ENCODE peak calls at places on chromosome 7, in ten cellular contexts. One of them, this sample, is unnamed.

GRCh38 chr7:27303021-27303420 is 60.4 kb downstream of the EVX1 start:
- DNase-seq in endodermal cell: no peak
- DNase-seq in mucosa of gallbladder: no peak
- DNase-seq in adrenal gland: peak
- DNase-seq in GF-D8: no peak
- DNase-seq in GM06990: no peak
- DNase-seq in HCEC 1CT: no peak
- DNase-seq in fibroblast of lung: no peak
- DNase-seq in stimulated activated CD8-positive, alpha-beta memory T cell treated with anti-CD3 and anti-CD28 coated beads, Interleukin-4, amount 100 ng/mL, for 1 hour: no peak
- DNase-seq in NCI-H1105: peak
- DNase-seq in this sample: no peak

GRCh38 chr7:13901577-13901976 is 87.9 kb downstream of the ETV1 start:
- DNase-seq in endodermal cell: no peak
- DNase-seq in mucosa of gallbladder: no peak
- DNase-seq in adrenal gland: no peak
- DNase-seq in GF-D8: no peak
- DNase-seq in GM06990: no peak
- DNase-seq in HCEC 1CT: no peak
- DNase-seq in fibroblast of lung: no peak
- DNase-seq in stimulated activated CD8-positive, alpha-beta memory T cell treated with anti-CD3 and anti-CD28 coated beads, Interleukin-4, amount 100 ng/mL, for 1 hour: no peak
- DNase-seq in NCI-H1105: no peak
- DNase-seq in this sample: no peak

GRCh38 chr7:91240546-91240945 is 23.7 kb upstream of the FZD1 start:
- DNase-seq in endodermal cell: no peak
- DNase-seq in mucosa of gallbladder: peak
- DNase-seq in adrenal gland: no peak
- DNase-seq in GF-D8: peak
- DNase-seq in GM06990: no peak
- DNase-seq in HCEC 1CT: peak
- DNase-seq in fibroblast of lung: peak
- DNase-seq in stimulated activated CD8-positive, alpha-beta memory T cell treated with anti-CD3 and anti-CD28 coated beads, Interleukin-4, amount 100 ng/mL, for 1 hour: no peak
- DNase-seq in NCI-H1105: no peak
- DNase-seq in this sample: no peak

GRCh38 chr7:153193144-153193595 is 433.6 kb downstream of the ACTR3B start:
- DNase-seq in endodermal cell: peak
- DNase-seq in mucosa of gallbladder: no peak
- DNase-seq in adrenal gland: no peak
- DNase-seq in GF-D8: no peak
- DNase-seq in GM06990: peak
- DNase-seq in HCEC 1CT: no peak
- DNase-seq in fibroblast of lung: no peak
- DNase-seq in stimulated activated CD8-positive, alpha-beta memory T cell treated with anti-CD3 and anti-CD28 coated beads, Interleukin-4, amount 100 ng/mL, for 1 hour: no peak
- DNase-seq in NCI-H1105: peak
- DNase-seq in this sample: peak

GRCh38 chr7:28163955-28164354 is 16.6 kb downstream of the JAZF1 start:
- DNase-seq in endodermal cell: no peak
- DNase-seq in mucosa of gallbladder: no peak
- DNase-seq in adrenal gland: no peak
- DNase-seq in GF-D8: no peak
- DNase-seq in GM06990: no peak
- DNase-seq in HCEC 1CT: peak
- DNase-seq in fibroblast of lung: peak
- DNase-seq in stimulated activated CD8-positive, alpha-beta memory T cell treated with anti-CD3 and anti-CD28 coated beads, Interleukin-4, amount 100 ng/mL, for 1 hour: no peak
- DNase-seq in NCI-H1105: no peak
- DNase-seq in this sample: no peak

GRCh38 chr7:5693529-5693928 is 87.9 kb downstream of the RNF216 start:
- DNase-seq in endodermal cell: no peak
- DNase-seq in mucosa of gallbladder: no peak
- DNase-seq in adrenal gland: no peak
- DNase-seq in GF-D8: peak
- DNase-seq in GM06990: peak
- DNase-seq in HCEC 1CT: peak
- DNase-seq in fibroblast of lung: peak
- DNase-seq in stimulated activated CD8-positive, alpha-beta memory T cell treated with anti-CD3 and anti-CD28 coated beads, Interleukin-4, amount 100 ng/mL, for 1 hour: no peak
- DNase-seq in NCI-H1105: no peak
- DNase-seq in this sample: no peak

GRCh38 chr7:135156290-135156689 is 8.4 kb downstream of the TMEM140 start:
- DNase-seq in endodermal cell: no peak
- DNase-seq in mucosa of gallbladder: no peak
- DNase-seq in adrenal gland: no peak
- DNase-seq in GF-D8: no peak
- DNase-seq in GM06990: no peak
- DNase-seq in HCEC 1CT: no peak
- DNase-seq in fibroblast of lung: no peak
- DNase-seq in stimulated activated CD8-positive, alpha-beta memory T cell treated with anti-CD3 and anti-CD28 coated beads, Interleukin-4, amount 100 ng/mL, for 1 hour: no peak
- DNase-seq in NCI-H1105: no peak
- DNase-seq in this sample: no peak

GRCh38 chr7:83055197-83055596 is 107.5 kb downstream of the PCLO start:
- DNase-seq in endodermal cell: no peak
- DNase-seq in mucosa of gallbladder: no peak
- DNase-seq in adrenal gland: no peak
- DNase-seq in GF-D8: no peak
- DNase-seq in GM06990: no peak
- DNase-seq in HCEC 1CT: no peak
- DNase-seq in fibroblast of lung: no peak
- DNase-seq in stimulated activated CD8-positive, alpha-beta memory T cell treated with anti-CD3 and anti-CD28 coated beads, Interleukin-4, amount 100 ng/mL, for 1 hour: no peak
- DNase-seq in NCI-H1105: no peak
- DNase-seq in this sample: no peak

GRCh38 chr7:70684173-70684572 is 447.8 kb upstream of the GALNT17 start:
- DNase-seq in endodermal cell: no peak
- DNase-seq in mucosa of gallbladder: no peak
- DNase-seq in adrenal gland: no peak
- DNase-seq in GF-D8: no peak
- DNase-seq in GM06990: no peak
- DNase-seq in HCEC 1CT: no peak
- DNase-seq in fibroblast of lung: no peak
- DNase-seq in stimulated activated CD8-positive, alpha-beta memory T cell treated with anti-CD3 and anti-CD28 coated beads, Interleukin-4, amount 100 ng/mL, for 1 hour: no peak
- DNase-seq in NCI-H1105: no peak
- DNase-seq in this sample: no peak

GRCh38 chr7:79653136-79653631 is 199.7 kb upstream of the MAGI2 start:
- DNase-seq in endodermal cell: no peak
- DNase-seq in mucosa of gallbladder: no peak
- DNase-seq in adrenal gland: no peak
- DNase-seq in GF-D8: no peak
- DNase-seq in GM06990: no peak
- DNase-seq in HCEC 1CT: peak
- DNase-seq in fibroblast of lung: no peak
- DNase-seq in stimulated activated CD8-positive, alpha-beta memory T cell treated with anti-CD3 and anti-CD28 coated beads, Interleukin-4, amount 100 ng/mL, for 1 hour: no peak
- DNase-seq in NCI-H1105: no peak
- DNase-seq in this sample: no peak

GRCh38 chr7:99693427-99694200 is 13.8 kb upstream of the CYP3A5 start:
- DNase-seq in endodermal cell: peak
- DNase-seq in mucosa of gallbladder: peak
- DNase-seq in adrenal gland: no peak
- DNase-seq in GF-D8: no peak
- DNase-seq in GM06990: no peak
- DNase-seq in HCEC 1CT: no peak
- DNase-seq in fibroblast of lung: no peak
- DNase-seq in stimulated activated CD8-positive, alpha-beta memory T cell treated with anti-CD3 and anti-CD28 coated beads, Interleukin-4, amount 100 ng/mL, for 1 hour: no peak
- DNase-seq in NCI-H1105: peak
- DNase-seq in this sample: no peak

GRCh38 chr7:348962-349755 is 59.2 kb downstream of the FOXL3 start:
- DNase-seq in endodermal cell: no peak
- DNase-seq in mucosa of gallbladder: no peak
- DNase-seq in adrenal gland: no peak
- DNase-seq in GF-D8: no peak
- DNase-seq in GM06990: no peak
- DNase-seq in HCEC 1CT: no peak
- DNase-seq in fibroblast of lung: no peak
- DNase-seq in stimulated activated CD8-positive, alpha-beta memory T cell treated with anti-CD3 and anti-CD28 coated beads, Interleukin-4, amount 100 ng/mL, for 1 hour: no peak
- DNase-seq in NCI-H1105: no peak
- DNase-seq in this sample: no peak

GRCh38 chr7:132417037-132417906 is 159.0 kb downstream of the PLXNA4 start:
- DNase-seq in endodermal cell: no peak
- DNase-seq in mucosa of gallbladder: no peak
- DNase-seq in adrenal gland: no peak
- DNase-seq in GF-D8: no peak
- DNase-seq in GM06990: no peak
- DNase-seq in HCEC 1CT: no peak
- DNase-seq in fibroblast of lung: peak
- DNase-seq in stimulated activated CD8-positive, alpha-beta memory T cell treated with anti-CD3 and anti-CD28 coated beads, Interleukin-4, amount 100 ng/mL, for 1 hour: no peak
- DNase-seq in NCI-H1105: no peak
- DNase-seq in this sample: no peak

GRCh38 chr7:29987821-29988317 is 1.7 kb downstream of the SCRN1 start:
- DNase-seq in endodermal cell: peak
- DNase-seq in mucosa of gallbladder: no peak
- DNase-seq in adrenal gland: no peak
- DNase-seq in GF-D8: peak
- DNase-seq in GM06990: peak
- DNase-seq in HCEC 1CT: peak
- DNase-seq in fibroblast of lung: peak
- DNase-seq in stimulated activated CD8-positive, alpha-beta memory T cell treated with anti-CD3 and anti-CD28 coated beads, Interleukin-4, amount 100 ng/mL, for 1 hour: no peak
- DNase-seq in NCI-H1105: no peak
- DNase-seq in this sample: peak

GRCh38 chr7:33130184-33130583 is 820 bp downstream of the BBS9 start:
- DNase-seq in endodermal cell: no peak
- DNase-seq in mucosa of gallbladder: no peak
- DNase-seq in adrenal gland: no peak
- DNase-seq in GF-D8: no peak
- DNase-seq in GM06990: no peak
- DNase-seq in HCEC 1CT: peak
- DNase-seq in fibroblast of lung: no peak
- DNase-seq in stimulated activated CD8-positive, alpha-beta memory T cell treated with anti-CD3 and anti-CD28 coated beads, Interleukin-4, amount 100 ng/mL, for 1 hour: no peak
- DNase-seq in NCI-H1105: no peak
- DNase-seq in this sample: no peak

GRCh38 chr7:101239191-101239950 is 1.8 kb upstream of the CLDN15 start:
- DNase-seq in endodermal cell: no peak
- DNase-seq in mucosa of gallbladder: no peak
- DNase-seq in adrenal gland: peak
- DNase-seq in GF-D8: no peak
- DNase-seq in GM06990: no peak
- DNase-seq in HCEC 1CT: no peak
- DNase-seq in fibroblast of lung: no peak
- DNase-seq in stimulated activated CD8-positive, alpha-beta memory T cell treated with anti-CD3 and anti-CD28 coated beads, Interleukin-4, amount 100 ng/mL, for 1 hour: no peak
- DNase-seq in NCI-H1105: no peak
- DNase-seq in this sample: no peak

GRCh38 chr7:158109364-158110033 is 478.1 kb downstream of the PTPRN2 start:
- DNase-seq in endodermal cell: peak
- DNase-seq in mucosa of gallbladder: no peak
- DNase-seq in adrenal gland: no peak
- DNase-seq in GF-D8: no peak
- DNase-seq in GM06990: no peak
- DNase-seq in HCEC 1CT: no peak
- DNase-seq in fibroblast of lung: no peak
- DNase-seq in stimulated activated CD8-positive, alpha-beta memory T cell treated with anti-CD3 and anti-CD28 coated beads, Interleukin-4, amount 100 ng/mL, for 1 hour: no peak
- DNase-seq in NCI-H1105: no peak
- DNase-seq in this sample: peak

GRCh38 chr7:46633816-46634215 is 712.7 kb upstream of the IGFBP3 start:
- DNase-seq in endodermal cell: no peak
- DNase-seq in mucosa of gallbladder: no peak
- DNase-seq in adrenal gland: no peak
- DNase-seq in GF-D8: no peak
- DNase-seq in GM06990: no peak
- DNase-seq in HCEC 1CT: no peak
- DNase-seq in fibroblast of lung: peak
- DNase-seq in stimulated activated CD8-positive, alpha-beta memory T cell treated with anti-CD3 and anti-CD28 coated beads, Interleukin-4, amount 100 ng/mL, for 1 hour: no peak
- DNase-seq in NCI-H1105: no peak
- DNase-seq in this sample: no peak

GRCh38 chr7:134750083-134751062 is 29.1 kb upstream of the CALD1 start:
- DNase-seq in endodermal cell: peak
- DNase-seq in mucosa of gallbladder: peak
- DNase-seq in adrenal gland: peak
- DNase-seq in GF-D8: no peak
- DNase-seq in GM06990: no peak
- DNase-seq in HCEC 1CT: peak
- DNase-seq in fibroblast of lung: peak
- DNase-seq in stimulated activated CD8-positive, alpha-beta memory T cell treated with anti-CD3 and anti-CD28 coated beads, Interleukin-4, amount 100 ng/mL, for 1 hour: peak
- DNase-seq in NCI-H1105: no peak
- DNase-seq in this sample: no peak

GRCh38 chr7:81236560-81236959 is 317.7 kb upstream of the SEMA3C start:
- DNase-seq in endodermal cell: no peak
- DNase-seq in mucosa of gallbladder: no peak
- DNase-seq in adrenal gland: no peak
- DNase-seq in GF-D8: no peak
- DNase-seq in GM06990: no peak
- DNase-seq in HCEC 1CT: no peak
- DNase-seq in fibroblast of lung: peak
- DNase-seq in stimulated activated CD8-positive, alpha-beta memory T cell treated with anti-CD3 and anti-CD28 coated beads, Interleukin-4, amount 100 ng/mL, for 1 hour: no peak
- DNase-seq in NCI-H1105: no peak
- DNase-seq in this sample: no peak

GRCh38 chr7:114148779-114149178 is 230.0 kb upstream of the PPP1R3A start:
- DNase-seq in endodermal cell: no peak
- DNase-seq in mucosa of gallbladder: no peak
- DNase-seq in adrenal gland: no peak
- DNase-seq in GF-D8: no peak
- DNase-seq in GM06990: no peak
- DNase-seq in HCEC 1CT: no peak
- DNase-seq in fibroblast of lung: no peak
- DNase-seq in stimulated activated CD8-positive, alpha-beta memory T cell treated with anti-CD3 and anti-CD28 coated beads, Interleukin-4, amount 100 ng/mL, for 1 hour: no peak
- DNase-seq in NCI-H1105: no peak
- DNase-seq in this sample: no peak

GRCh38 chr7:142303650-142304049 is 45.8 kb upstream of the PRSS58 start:
- DNase-seq in endodermal cell: peak
- DNase-seq in mucosa of gallbladder: no peak
- DNase-seq in adrenal gland: no peak
- DNase-seq in GF-D8: no peak
- DNase-seq in GM06990: no peak
- DNase-seq in HCEC 1CT: no peak
- DNase-seq in fibroblast of lung: no peak
- DNase-seq in stimulated activated CD8-positive, alpha-beta memory T cell treated with anti-CD3 and anti-CD28 coated beads, Interleukin-4, amount 100 ng/mL, for 1 hour: no peak
- DNase-seq in NCI-H1105: no peak
- DNase-seq in this sample: no peak

GRCh38 chr7:156505876-156506275 is 134.7 kb upstream of the RNF32 start:
- DNase-seq in endodermal cell: no peak
- DNase-seq in mucosa of gallbladder: no peak
- DNase-seq in adrenal gland: no peak
- DNase-seq in GF-D8: no peak
- DNase-seq in GM06990: no peak
- DNase-seq in HCEC 1CT: no peak
- DNase-seq in fibroblast of lung: no peak
- DNase-seq in stimulated activated CD8-positive, alpha-beta memory T cell treated with anti-CD3 and anti-CD28 coated beads, Interleukin-4, amount 100 ng/mL, for 1 hour: no peak
- DNase-seq in NCI-H1105: no peak
- DNase-seq in this sample: no peak

This sample was measured in NCI-H2029.